ENCODE peak calls at places on chromosome 15, in four cellular contexts. F is IMR-90, G is K562, R is HepG2. V is an unnamed sample.

GRCh38 chr15:71761649-71762048 is 48.7 kb upstream of the NR2E3 start:
- DNase-seq in F (peak), G (no peak), R (peak), V (peak)

GRCh38 chr15:40412095-40412759 is 6.6 kb downstream of the IVD start:
- DNase-seq in F (no peak), G (no peak), R (peak), V (no peak)

GRCh38 chr15:39171944-39172368 is 408.9 kb upstream of the THBS1 start:
- DNase-seq in F (peak), G (peak), R (peak), V (peak)

GRCh38 chr15:99486371-99487336 is 79.1 kb upstream of the MEF2A start:
- DNase-seq in F (peak), G (no peak), R (no peak), V (peak)

GRCh38 chr15:53512029-53512428 is 247.4 kb downstream of the WDR72 start:
- DNase-seq in F (no peak), G (no peak), R (peak), V (no peak)

GRCh38 chr15:85889956-85890619 is 95.4 kb upstream of the KLHL25 start:
- DNase-seq in F (no peak), G (no peak), R (no peak), V (no peak)

GRCh38 chr15:70079831-70080230 is 17.9 kb downstream of the TLE3 start:
- DNase-seq in F (no peak), G (no peak), R (no peak), V (no peak)

GRCh38 chr15:39976291-39977274 is 42.7 kb downstream of the EIF2AK4 start:
- DNase-seq in F (peak), G (no peak), R (peak), V (no peak)

GRCh38 chr15:85763157-85763556 is 31.6 kb downstream of the KLHL25 start:
- DNase-seq in F (no peak), G (no peak), R (no peak), V (no peak)

GRCh38 chr15:100867476-100867875 is 12.2 kb upstream of the ALDH1A3 start:
- DNase-seq in F (no peak), G (no peak), R (no peak), V (no peak)

GRCh38 chr15:100928632-100929280 is 9.6 kb downstream of the LRRK1 start:
- DNase-seq in F (no peak), G (no peak), R (no peak), V (no peak)

GRCh38 chr15:69341356-69341755 is 42.6 kb downstream of the PAQR5 start:
- DNase-seq in F (peak), G (no peak), R (no peak), V (no peak)

GRCh38 chr15:100914876-100915275 is 4.3 kb upstream of the LRRK1 start:
- DNase-seq in F (peak), G (no peak), R (no peak), V (no peak)

GRCh38 chr15:85318732-85319076 is 61.7 kb upstream of the AKAP13 start:
- DNase-seq in F (no peak), G (no peak), R (no peak), V (no peak)

GRCh38 chr15:88794001-88794400 is 9.2 kb upstream of the ACAN start:
- DNase-seq in F (no peak), G (no peak), R (no peak), V (no peak)

GRCh38 chr15:62887113-62887570 is 155.4 kb upstream of the TPM1 start:
- DNase-seq in F (peak), G (no peak), R (no peak), V (no peak)

GRCh38 chr15:31483924-31484368 is 157.3 kb downstream of the KLF13 start:
- DNase-seq in F (no peak), G (no peak), R (no peak), V (no peak)

GRCh38 chr15:100277087-100277855 is 64.5 kb downstream of the ADAMTS17 start:
- DNase-seq in F (no peak), G (no peak), R (no peak), V (no peak)

GRCh38 chr15:100902436-100903190 is 16.5 kb upstream of the LRRK1 start:
- DNase-seq in F (peak), G (no peak), R (peak), V (no peak)

GRCh38 chr15:48177383-48177874 is 666 bp downstream of the MYEF2 start:
- DNase-seq in F (peak), G (no peak), R (no peak), V (peak)

GRCh38 chr15:31867536-31868442 is 162.5 kb upstream of the CHRNA7 start:
- DNase-seq in F (peak), G (peak), R (peak), V (peak)

GRCh38 chr15:66928101-66928500 is 137.3 kb upstream of the SMAD3 start:
- DNase-seq in F (no peak), G (no peak), R (no peak), V (no peak)

GRCh38 chr15:70837476-70837875 is 16.5 kb downstream of the LARP6 start:
- DNase-seq in F (no peak), G (no peak), R (no peak), V (no peak)

GRCh38 chr15:62324382-62324781 is 159.3 kb upstream of the C2CD4B start:
- DNase-seq in F (no peak), G (no peak), R (no peak), V (no peak)

GRCh38 chr15:39213385-39213840 is 367.5 kb upstream of the THBS1 start:
- DNase-seq in F (peak), G (peak), R (peak), V (peak)

GRCh38 chr15:48040166-48040817 is 80.5 kb upstream of the SLC24A5 start:
- DNase-seq in F (peak), G (no peak), R (no peak), V (no peak)

GRCh38 chr15:94164202-94164807 is 67.1 kb upstream of the MCTP2 start:
- DNase-seq in F (peak), G (peak), R (peak), V (no peak)

GRCh38 chr15:64893481-64894394 is 18.0 kb upstream of the ANKDD1A start:
- DNase-seq in F (peak), G (peak), R (peak), V (peak)

GRCh38 chr15:70701891-70702568 is 61.3 kb downstream of the UACA start:
- DNase-seq in F (peak), G (no peak), R (no peak), V (peak)

GRCh38 chr15:62607643-62608042 is 434.9 kb upstream of the TPM1 start:
- DNase-seq in F (peak), G (no peak), R (no peak), V (no peak)

GRCh38 chr15:84600687-84601554 is at the start of gene ZSCAN2:
- DNase-seq in F (peak), G (peak), R (peak), V (peak)

GRCh38 chr15:90957791-90958190 is 3.1 kb downstream of the RCCD1 start:
- DNase-seq in F (no peak), G (no peak), R (no peak), V (no peak)

GRCh38 chr15:90962021-90962420 is 7.3 kb downstream of the RCCD1 start:
- DNase-seq in F (no peak), G (no peak), R (no peak), V (no peak)

GRCh38 chr15:90959028-90959595 is 4.4 kb downstream of the RCCD1 start:
- DNase-seq in F (no peak), G (no peak), R (no peak), V (no peak)

GRCh38 chr15:90959894-90960293 is 5.2 kb downstream of the RCCD1 start:
- DNase-seq in F (peak), G (no peak), R (no peak), V (no peak)

GRCh38 chr15:90960316-90961091 is 5.8 kb downstream of the RCCD1 start:
- DNase-seq in F (no peak), G (no peak), R (no peak), V (no peak)
- TF ChIP-seq MAZ in F (no peak), G (no peak), R (no peak), V (no peak)

GRCh38 chr15:27127834-27128570 is 157.0 kb downstream of the GABRG3 start:
- DNase-seq in F (no peak), G (peak), R (no peak), V (no peak)

GRCh38 chr15:27121672-27122071 is 150.7 kb downstream of the GABRG3 start:
- DNase-seq in F (no peak), G (no peak), R (no peak), V (no peak)

GRCh38 chr15:27124287-27124830 is 153.4 kb downstream of the GABRG3 start:
- DNase-seq in F (no peak), G (peak), R (no peak), V (no peak)

GRCh38 chr15:27123808-27124207 is 152.8 kb downstream of the GABRG3 start:
- DNase-seq in F (no peak), G (peak), R (no peak), V (no peak)

DNA sequence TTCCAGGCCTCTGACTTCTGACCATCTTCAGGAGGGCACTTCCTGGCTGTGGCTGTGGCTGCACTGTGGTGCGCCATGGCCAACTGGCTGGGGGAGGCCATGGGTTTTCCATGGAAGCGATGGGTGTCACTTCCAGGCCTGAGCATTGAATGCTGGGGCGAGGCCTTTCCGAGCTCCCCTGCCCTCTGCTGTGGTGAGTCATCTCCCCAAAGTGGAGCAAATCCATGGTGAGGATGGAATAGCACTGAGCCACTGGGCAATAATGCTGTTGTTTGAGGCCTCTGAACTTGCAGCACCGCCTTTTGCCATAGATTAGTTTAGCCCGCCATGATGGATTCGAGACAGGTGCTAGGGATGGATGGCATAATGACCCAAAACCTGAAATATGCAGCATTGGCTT is 155.5 kb downstream of the GABRG3 start:
- DNase-seq in F (no peak), G (no peak), R (no peak), V (no peak)
- TF ChIP-seq SMC3 in F (no peak), G (no peak), R (no peak), V (no peak)

GRCh38 chr15:57384816-57385215 is 8.5 kb downstream of the CGNL1 start:
- DNase-seq in F (peak), G (no peak), R (peak), V (no peak)
- TF ChIP-seq MAZ in F (no peak), G (no peak), R (no peak), V (no peak)

GRCh38 chr15:61033938-61034792 is 194.9 kb downstream of the RORA start:
- DNase-seq in F (peak), G (no peak), R (no peak), V (no peak)
- TF ChIP-seq SMC3 in F (no peak), G (no peak), R (no peak), V (no peak)

GRCh38 chr15:78640840-78641733 is at the start of gene CHRNB4:
- DNase-seq in F (no peak), G (peak), R (no peak), V (peak)
- TF ChIP-seq MAZ in F (no peak), G (no peak), R (no peak), V (no peak)

DNA sequence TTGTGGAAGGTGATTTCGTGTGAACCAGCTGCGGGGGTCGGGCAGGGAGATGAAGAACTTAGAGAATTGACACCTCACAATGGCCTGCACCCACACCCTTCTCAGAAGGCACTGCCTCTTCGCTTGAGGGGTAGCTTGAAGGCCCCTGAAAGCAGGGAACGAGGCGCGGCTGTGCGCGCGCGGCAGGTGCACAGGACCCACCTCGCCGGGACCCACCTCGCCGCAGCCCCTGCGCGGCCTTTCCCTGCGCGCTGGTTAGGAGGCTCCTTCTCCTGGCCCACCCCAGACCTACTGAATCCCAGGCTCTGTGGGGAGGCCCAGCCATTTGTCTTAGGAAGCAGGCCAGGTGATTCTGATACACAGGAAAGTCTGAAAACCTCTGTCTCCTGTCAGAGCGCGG is 46.2 kb upstream of the ATP10A start:
- DNase-seq in F (no peak), G (no peak), R (no peak), V (no peak)
- TF ChIP-seq SMC3 in F (no peak), G (no peak), R (no peak), V (no peak)

DNA sequence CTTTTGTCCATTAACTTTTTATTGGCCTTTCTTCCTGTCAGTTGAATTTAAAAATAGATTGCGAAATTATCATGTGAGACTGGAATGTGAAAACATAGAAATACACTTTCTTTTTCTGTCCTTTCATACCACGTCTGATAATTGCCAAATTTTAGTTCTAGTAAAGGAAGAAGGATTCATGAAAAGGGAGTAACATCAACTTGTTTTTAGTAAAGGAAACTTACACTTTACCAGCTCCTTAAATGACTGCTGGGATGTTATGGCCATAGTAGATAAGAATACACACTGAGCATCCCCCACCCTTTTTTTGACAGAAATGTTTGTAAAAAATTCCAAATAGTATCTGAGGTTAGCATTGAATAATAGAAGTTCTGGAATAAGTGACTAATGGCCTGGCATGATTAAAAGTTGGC is 137.9 kb downstream of the NEO1 start:
- DNase-seq in F (peak), G (peak), R (no peak), V (no peak)
- TF ChIP-seq MAZ in F (no peak), G (no peak), R (no peak), V (no peak)

GRCh38 chr15:82143390-82144047 is 97.7 kb upstream of the MEX3B start:
- DNase-seq in F (no peak), G (no peak), R (no peak), V (no peak)

GRCh38 chr15:82146558-82146957 is 100.7 kb upstream of the MEX3B start:
- DNase-seq in F (no peak), G (no peak), R (no peak), V (no peak)

GRCh38 chr15:82150645-82151044 is 104.8 kb upstream of the MEX3B start:
- DNase-seq in F (no peak), G (no peak), R (no peak), V (no peak)

GRCh38 chr15:82146990-82147461 is 101.2 kb upstream of the MEX3B start:
- DNase-seq in F (peak), G (peak), R (peak), V (peak)
- TF ChIP-seq SMC3 in F (no peak), G (no peak), R (no peak), V (no peak)

GRCh38 chr15:33425149-33425548 is 114.4 kb downstream of the RYR3 start:
- DNase-seq in F (peak), G (no peak), R (no peak), V (no peak)
- TF ChIP-seq MAZ in F (no peak), G (no peak), R (no peak), V (no peak)

GRCh38 chr15:44471885-44472284 is 44.5 kb downstream of the CTDSPL2 start:
- DNase-seq in F (no peak), G (no peak), R (no peak), V (no peak)
- TF ChIP-seq SMC3 in F (no peak), G (no peak), R (no peak), V (no peak)

V was measured in A549.